ENCODE peak calls at places on chromosomes 3 and 15, in nine cellular contexts. One of them, this sample, is unnamed.
A peak's percentile ranks its signal among the peaks of the same experiment; 100 is the strongest.

GRCh38 chr3:161305095-161305991 is 66.0 kb downstream of the SPTSSB start:
- DNase-seq in AG04450: peak; percentile 1
- DNase-seq in pancreas: no peak
- DNase-seq in GM06990: no peak
- DNase-seq in heart left ventricle: no peak
- DNase-seq in Calu3: peak; percentile 31
- DNase-seq in osteocyte: no peak
- DNase-seq in cardiac fibroblast: peak; percentile 53
- DNase-seq in Peyer's patch: no peak
- DNase-seq in this sample: peak; percentile 44

GRCh38 chr3:134677196-134677986 is 26.6 kb upstream of the KY start:
- DNase-seq in AG04450: no peak
- DNase-seq in pancreas: no peak
- DNase-seq in GM06990: peak; percentile 9
- DNase-seq in heart left ventricle: peak; percentile 71
- DNase-seq in Calu3: peak; percentile 37
- DNase-seq in osteocyte: no peak
- DNase-seq in cardiac fibroblast: no peak
- DNase-seq in Peyer's patch: no peak
- DNase-seq in this sample: no peak

GRCh38 chr15:89593018-89593417 is 17.7 kb downstream of the TICRR start:
- DNase-seq in AG04450: no peak
- DNase-seq in pancreas: no peak
- DNase-seq in GM06990: no peak
- DNase-seq in heart left ventricle: no peak
- DNase-seq in Calu3: no peak
- DNase-seq in osteocyte: no peak
- DNase-seq in cardiac fibroblast: no peak
- DNase-seq in Peyer's patch: no peak
- DNase-seq in this sample: no peak

GRCh38 chr15:86076468-86076867 is 3.2 kb upstream of the AGBL1 start:
- DNase-seq in AG04450: no peak
- DNase-seq in pancreas: no peak
- DNase-seq in GM06990: no peak
- DNase-seq in heart left ventricle: no peak
- DNase-seq in Calu3: no peak
- DNase-seq in osteocyte: no peak
- DNase-seq in cardiac fibroblast: no peak
- DNase-seq in Peyer's patch: no peak
- DNase-seq in this sample: no peak

GRCh38 chr3:102530443-102531195 is 95.8 kb downstream of the ZPLD1 start:
- DNase-seq in AG04450: no peak
- DNase-seq in pancreas: no peak
- DNase-seq in GM06990: no peak
- DNase-seq in heart left ventricle: no peak
- DNase-seq in Calu3: no peak
- DNase-seq in osteocyte: no peak
- DNase-seq in cardiac fibroblast: peak; percentile 45
- DNase-seq in Peyer's patch: no peak
- DNase-seq in this sample: no peak

GRCh38 chr3:4543110-4543509 is 50.0 kb downstream of the ITPR1 start:
- DNase-seq in AG04450: no peak
- DNase-seq in pancreas: no peak
- DNase-seq in GM06990: no peak
- DNase-seq in heart left ventricle: no peak
- DNase-seq in Calu3: no peak
- DNase-seq in osteocyte: no peak
- DNase-seq in cardiac fibroblast: no peak
- DNase-seq in Peyer's patch: no peak
- DNase-seq in this sample: no peak

GRCh38 chr15:64635486-64635815 is 139.9 kb downstream of the RBPMS2 start:
- DNase-seq in AG04450: peak; percentile 42
- DNase-seq in pancreas: peak; percentile 26
- DNase-seq in GM06990: no peak
- DNase-seq in heart left ventricle: peak; percentile 34
- DNase-seq in Calu3: peak; percentile 32
- DNase-seq in osteocyte: no peak
- DNase-seq in cardiac fibroblast: peak; percentile 72
- DNase-seq in Peyer's patch: no peak
- DNase-seq in this sample: peak; percentile 96

GRCh38 chr3:72401005-72401404 is 447.2 kb downstream of the SHQ1 start:
- DNase-seq in AG04450: no peak
- DNase-seq in pancreas: no peak
- DNase-seq in GM06990: no peak
- DNase-seq in heart left ventricle: no peak
- DNase-seq in Calu3: no peak
- DNase-seq in osteocyte: no peak
- DNase-seq in cardiac fibroblast: peak; percentile 51
- DNase-seq in Peyer's patch: no peak
- DNase-seq in this sample: no peak

GRCh38 chr15:63473999-63474809 is 30.2 kb upstream of the USP3 start:
- DNase-seq in AG04450: peak; percentile 53
- DNase-seq in pancreas: peak; percentile 44
- DNase-seq in GM06990: peak; percentile 77
- DNase-seq in heart left ventricle: no peak
- DNase-seq in Calu3: peak; percentile 32
- DNase-seq in osteocyte: no peak
- DNase-seq in cardiac fibroblast: peak; percentile 68
- DNase-seq in Peyer's patch: peak; percentile 74
- DNase-seq in this sample: peak; percentile 72

GRCh38 chr15:25717861-25718504 is 145.1 kb downstream of the ATP10A start:
- DNase-seq in AG04450: no peak
- DNase-seq in pancreas: no peak
- DNase-seq in GM06990: no peak
- DNase-seq in heart left ventricle: no peak
- DNase-seq in Calu3: no peak
- DNase-seq in osteocyte: no peak
- DNase-seq in cardiac fibroblast: no peak
- DNase-seq in Peyer's patch: peak; percentile 35
- DNase-seq in this sample: no peak

GRCh38 chr3:46104706-46105105 is 77.4 kb upstream of the XCR1 start:
- DNase-seq in AG04450: no peak
- DNase-seq in pancreas: no peak
- DNase-seq in GM06990: no peak
- DNase-seq in heart left ventricle: no peak
- DNase-seq in Calu3: peak; percentile 28
- DNase-seq in osteocyte: no peak
- DNase-seq in cardiac fibroblast: no peak
- DNase-seq in Peyer's patch: no peak
- DNase-seq in this sample: no peak

GRCh38 chr3:179840985-179841384 is 188.1 kb downstream of the USP13 start:
- DNase-seq in AG04450: peak; percentile 41
- DNase-seq in pancreas: no peak
- DNase-seq in GM06990: no peak
- DNase-seq in heart left ventricle: no peak
- DNase-seq in Calu3: peak; percentile 70
- DNase-seq in osteocyte: no peak
- DNase-seq in cardiac fibroblast: peak; percentile 65
- DNase-seq in Peyer's patch: no peak
- DNase-seq in this sample: peak; percentile 63

GRCh38 chr15:100309109-100309983 is 32.4 kb downstream of the ADAMTS17 start:
- DNase-seq in AG04450: no peak
- DNase-seq in pancreas: no peak
- DNase-seq in GM06990: no peak
- DNase-seq in heart left ventricle: no peak
- DNase-seq in Calu3: no peak
- DNase-seq in osteocyte: peak; percentile 79
- DNase-seq in cardiac fibroblast: no peak
- DNase-seq in Peyer's patch: no peak
- DNase-seq in this sample: no peak

GRCh38 chr15:100310511-100310910 is 31.3 kb downstream of the ADAMTS17 start:
- DNase-seq in AG04450: no peak
- DNase-seq in pancreas: no peak
- DNase-seq in GM06990: no peak
- DNase-seq in heart left ventricle: no peak
- DNase-seq in Calu3: no peak
- DNase-seq in osteocyte: peak; percentile 80
- DNase-seq in cardiac fibroblast: no peak
- DNase-seq in Peyer's patch: no peak
- DNase-seq in this sample: no peak

GRCh38 chr15:100307241-100307855 is 34.4 kb downstream of the ADAMTS17 start:
- DNase-seq in AG04450: no peak
- DNase-seq in pancreas: no peak
- DNase-seq in GM06990: no peak
- DNase-seq in heart left ventricle: no peak
- DNase-seq in Calu3: no peak
- DNase-seq in osteocyte: peak; percentile 72
- DNase-seq in cardiac fibroblast: no peak
- DNase-seq in Peyer's patch: no peak
- DNase-seq in this sample: no peak

GRCh38 chr15:100309984-100310291 is 31.8 kb downstream of the ADAMTS17 start:
- DNase-seq in AG04450: no peak
- DNase-seq in pancreas: no peak
- DNase-seq in GM06990: no peak
- DNase-seq in heart left ventricle: no peak
- DNase-seq in Calu3: no peak
- DNase-seq in osteocyte: no peak
- DNase-seq in cardiac fibroblast: no peak
- DNase-seq in Peyer's patch: no peak
- DNase-seq in this sample: no peak

DNA sequence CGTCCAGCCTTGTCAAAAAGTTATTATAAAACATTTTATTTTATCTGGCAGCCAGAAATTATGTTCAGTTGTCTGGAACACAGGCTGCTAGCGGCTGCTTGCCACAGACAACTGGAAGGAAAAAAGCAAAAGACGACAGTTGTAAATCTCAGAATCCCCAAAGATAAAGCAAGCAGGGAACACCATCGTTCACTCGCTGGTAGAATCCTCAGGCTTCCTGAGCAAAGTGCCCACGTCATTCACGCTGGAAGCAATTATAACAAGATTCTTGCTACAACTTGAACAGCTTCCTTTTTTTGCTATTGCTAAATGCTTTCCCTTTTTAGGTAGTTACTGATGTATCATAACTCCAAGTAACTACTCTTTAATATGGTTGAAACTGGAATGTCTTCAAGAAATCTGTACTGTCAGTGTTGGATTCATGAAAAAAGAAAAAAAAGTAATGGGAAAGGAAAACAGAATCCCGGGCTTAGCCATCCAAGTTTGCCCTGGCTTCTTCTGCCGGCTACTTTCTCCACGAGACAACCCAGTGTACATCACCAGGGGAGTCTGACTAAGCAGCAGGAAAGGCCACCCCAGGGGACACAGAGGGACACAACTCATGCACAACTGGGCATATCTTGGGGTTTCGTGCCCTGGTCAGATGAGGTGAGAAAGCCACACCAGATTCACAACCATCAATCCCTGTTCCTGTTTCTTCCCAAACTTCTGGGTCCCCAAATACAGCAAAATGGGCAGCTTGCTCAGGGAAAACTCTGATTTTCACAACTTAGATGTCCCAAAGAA is 33.4 kb downstream of the ADAMTS17 start:
- DNase-seq in AG04450: no peak
- DNase-seq in pancreas: no peak
- DNase-seq in GM06990: no peak
- DNase-seq in heart left ventricle: no peak
- DNase-seq in Calu3: no peak
- DNase-seq in osteocyte: peak; percentile 53
- DNase-seq in cardiac fibroblast: no peak
- DNase-seq in Peyer's patch: no peak
- DNase-seq in this sample: no peak
- TF ChIP-seq CTCF in AG04450: no peak
- TF ChIP-seq CTCF in pancreas: no peak
- TF ChIP-seq CTCF in GM06990: no peak
- TF ChIP-seq CTCF in heart left ventricle: no peak
- TF ChIP-seq CTCF in Calu3: no peak
- TF ChIP-seq CTCF in osteocyte: no peak
- TF ChIP-seq CTCF in cardiac fibroblast: no peak
- TF ChIP-seq CTCF in Peyer's patch: no peak
- TF ChIP-seq CTCF in this sample: no peak

GRCh38 chr15:39584266-39584659 is 3.4 kb downstream of the THBS1 start:
- DNase-seq in AG04450: no peak
- DNase-seq in pancreas: no peak
- DNase-seq in GM06990: no peak
- DNase-seq in heart left ventricle: no peak
- DNase-seq in Calu3: no peak
- DNase-seq in osteocyte: no peak
- DNase-seq in cardiac fibroblast: no peak
- DNase-seq in Peyer's patch: no peak
- DNase-seq in this sample: no peak

GRCh38 chr15:39582286-39582976 is 1.6 kb downstream of the THBS1 start:
- DNase-seq in AG04450: no peak
- DNase-seq in pancreas: no peak
- DNase-seq in GM06990: no peak
- DNase-seq in heart left ventricle: peak; percentile 56
- DNase-seq in Calu3: no peak
- DNase-seq in osteocyte: no peak
- DNase-seq in cardiac fibroblast: peak; percentile 64
- DNase-seq in Peyer's patch: no peak
- DNase-seq in this sample: peak; percentile 47

GRCh38 chr15:39582977-39583585 is 2.2 kb downstream of the THBS1 start:
- DNase-seq in AG04450: no peak
- DNase-seq in pancreas: no peak
- DNase-seq in GM06990: no peak
- DNase-seq in heart left ventricle: no peak
- DNase-seq in Calu3: no peak
- DNase-seq in osteocyte: no peak
- DNase-seq in cardiac fibroblast: no peak
- DNase-seq in Peyer's patch: no peak
- DNase-seq in this sample: peak; percentile 41

GRCh38 chr15:39584662-39585393 is 3.9 kb downstream of the THBS1 start:
- DNase-seq in AG04450: no peak
- DNase-seq in pancreas: no peak
- DNase-seq in GM06990: no peak
- DNase-seq in heart left ventricle: no peak
- DNase-seq in Calu3: no peak
- DNase-seq in osteocyte: no peak
- DNase-seq in cardiac fibroblast: peak; percentile 26
- DNase-seq in Peyer's patch: no peak
- DNase-seq in this sample: peak; percentile 34

GRCh38 chr15:39583586-39584265 is 2.8 kb downstream of the THBS1 start:
- DNase-seq in AG04450: no peak
- DNase-seq in pancreas: no peak
- DNase-seq in GM06990: no peak
- DNase-seq in heart left ventricle: no peak
- DNase-seq in Calu3: no peak
- DNase-seq in osteocyte: no peak
- DNase-seq in cardiac fibroblast: peak; percentile 72
- DNase-seq in Peyer's patch: peak; percentile 58
- DNase-seq in this sample: peak; percentile 65
- TF ChIP-seq CTCF in AG04450: peak; percentile 58
- TF ChIP-seq CTCF in pancreas: no peak
- TF ChIP-seq CTCF in GM06990: peak; percentile 47
- TF ChIP-seq CTCF in heart left ventricle: peak; percentile 31
- TF ChIP-seq CTCF in Calu3: no peak
- TF ChIP-seq CTCF in osteocyte: peak; percentile 66
- TF ChIP-seq CTCF in cardiac fibroblast: peak; percentile 49
- TF ChIP-seq CTCF in Peyer's patch: peak; percentile 24
- TF ChIP-seq CTCF in this sample: peak; percentile 50

GRCh38 chr3:173045770-173046382 is 95.2 kb downstream of the SPATA16 start:
- DNase-seq in AG04450: no peak
- DNase-seq in pancreas: no peak
- DNase-seq in GM06990: no peak
- DNase-seq in heart left ventricle: no peak
- DNase-seq in Calu3: no peak
- DNase-seq in osteocyte: no peak
- DNase-seq in cardiac fibroblast: peak; percentile 41
- DNase-seq in Peyer's patch: no peak
- DNase-seq in this sample: peak; percentile 46
- TF ChIP-seq CTCF in AG04450: peak; percentile 35
- TF ChIP-seq CTCF in pancreas: no peak
- TF ChIP-seq CTCF in GM06990: peak; percentile 7
- TF ChIP-seq CTCF in heart left ventricle: peak; percentile 17
- TF ChIP-seq CTCF in Calu3: peak; percentile 50
- TF ChIP-seq CTCF in osteocyte: peak; percentile 61
- TF ChIP-seq CTCF in cardiac fibroblast: peak; percentile 19
- TF ChIP-seq CTCF in Peyer's patch: no peak
- TF ChIP-seq CTCF in this sample: peak; percentile 39

GRCh38 chr3:137035631-137036030 is 77.8 kb downstream of the IL20RB start:
- DNase-seq in AG04450: no peak
- DNase-seq in pancreas: no peak
- DNase-seq in GM06990: peak; percentile 18
- DNase-seq in heart left ventricle: no peak
- DNase-seq in Calu3: peak; percentile 56
- DNase-seq in osteocyte: no peak
- DNase-seq in cardiac fibroblast: peak; percentile 34
- DNase-seq in Peyer's patch: no peak
- DNase-seq in this sample: no peak
- TF ChIP-seq CTCF in AG04450: peak; percentile 38
- TF ChIP-seq CTCF in pancreas: no peak
- TF ChIP-seq CTCF in GM06990: peak; percentile 58
- TF ChIP-seq CTCF in heart left ventricle: no peak
- TF ChIP-seq CTCF in Calu3: peak; percentile 45
- TF ChIP-seq CTCF in osteocyte: peak; percentile 16
- TF ChIP-seq CTCF in cardiac fibroblast: peak; percentile 38
- TF ChIP-seq CTCF in Peyer's patch: no peak
- TF ChIP-seq CTCF in this sample: peak; percentile 34